ENCODE peak calls at places on chromosomes 6 and 20, in seven cellular contexts. N is activated B cell treated with CpG ODN at 0.5 μM for 24 hours, S is choroid plexus epithelial cell, Q is LHCN-M2, G is amniotic stem cell, L is A549, K is GM03348. F is an unnamed sample.

GRCh38 chr6:75602164-75602896 is 650 bp downstream of the SENP6 start:
- DNase-seq in N (no peak), S (peak), Q (peak), G (no peak), L (no peak), K (peak), F (peak)

GRCh38 chr6:143878272-143878760 is 14.0 kb downstream of the ZC2HC1B start:
- DNase-seq in N (no peak), S (peak), Q (no peak), G (no peak), L (no peak), K (no peak), F (no peak)

GRCh38 chr20:17613328-17614175 is 43.7 kb downstream of the DSTN start:
- DNase-seq in N (no peak), S (no peak), Q (no peak), G (no peak), L (no peak), K (peak), F (no peak)

GRCh38 chr6:18302561-18303439 is 38.5 kb upstream of the DEK start:
- DNase-seq in N (no peak), S (peak), Q (no peak), G (no peak), L (no peak), K (no peak), F (peak)

GRCh38 chr6:7559196-7559595 is 17.7 kb downstream of the DSP start:
- DNase-seq in N (no peak), S (no peak), Q (no peak), G (no peak), L (no peak), K (no peak), F (no peak)

GRCh38 chr20:30611239-30611984 is 646.1 kb upstream of the DEFB115 start:
- DNase-seq in N (no peak), S (no peak), Q (no peak), G (no peak), L (no peak), K (no peak), F (no peak)

GRCh38 chr6:42742116-42742894 is 3.6 kb downstream of the TBCC start:
- DNase-seq in N (no peak), S (no peak), Q (peak), G (no peak), L (no peak), K (peak), F (no peak)

GRCh38 chr20:3629893-3630292 is 33.3 kb downstream of the GFRA4 start:
- DNase-seq in N (no peak), S (no peak), Q (no peak), G (no peak), L (no peak), K (no peak), F (no peak)

GRCh38 chr6:163341671-163342070 is 72.8 kb upstream of the QKI start:
- DNase-seq in N (no peak), S (no peak), Q (peak), G (no peak), L (no peak), K (no peak), F (no peak)

GRCh38 chr20:18928626-18929025 is 115.0 kb downstream of the SCP2D1 start:
- DNase-seq in N (no peak), S (no peak), Q (no peak), G (no peak), L (no peak), K (no peak), F (no peak)

GRCh38 chr6:3252369-3252768 is 6.4 kb upstream of the PSMG4 start:
- DNase-seq in N (no peak), S (no peak), Q (no peak), G (no peak), L (no peak), K (no peak), F (no peak)

GRCh38 chr6:53795254-53795701 is 473 bp downstream of the LRRC1 start:
- DNase-seq in N (no peak), S (peak), Q (no peak), G (no peak), L (no peak), K (no peak), F (no peak)

GRCh38 chr6:113551168-113551567 is 306.0 kb upstream of the MARCKS start:
- DNase-seq in N (no peak), S (no peak), Q (no peak), G (no peak), L (no peak), K (no peak), F (no peak)

GRCh38 chr6:7315684-7316366 is 2.8 kb upstream of the SSR1 start:
- DNase-seq in N (no peak), S (no peak), Q (no peak), G (no peak), L (no peak), K (no peak), F (no peak)

GRCh38 chr6:40852667-40853383 is 186.2 kb downstream of the UNC5CL start:
- DNase-seq in N (no peak), S (peak), Q (no peak), G (no peak), L (peak), K (peak), F (no peak)

GRCh38 chr6:4032475-4032874 is 46.5 kb downstream of the FAM217A start:
- DNase-seq in N (no peak), S (no peak), Q (no peak), G (no peak), L (no peak), K (no peak), F (no peak)

GRCh38 chr20:4041748-4042411 is 26.5 kb upstream of the RNF24 start:
- DNase-seq in N (no peak), S (peak), Q (peak), G (no peak), L (peak), K (peak), F (no peak)

GRCh38 chr20:9615766-9616454 is 101.5 kb downstream of the LAMP5 start:
- DNase-seq in N (no peak), S (no peak), Q (no peak), G (no peak), L (no peak), K (no peak), F (no peak)

GRCh38 chr20:58229198-58229802 is 847 bp upstream of the ANKRD60 start:
- DNase-seq in N (no peak), S (peak), Q (no peak), G (no peak), L (no peak), K (no peak), F (no peak)